ENCODE peak calls at places on chromosomes 11 and 22, in nine cellular contexts. One of them, this sample, is unnamed.

GRCh38 chr11:64933213-64933934 is 2.3 kb downstream of the GPHA2 start:
- DNase-seq in IMR-90: no peak
- DNase-seq in NCI-H345: no peak
- DNase-seq in fibroblast of lung: no peak
- DNase-seq in C1 segment of cervical spinal cord: no peak
- DNase-seq in SHP77: no peak
- DNase-seq in iris pigment epithelial cell: no peak
- DNase-seq in activated naive CD4-positive, alpha-beta T cell: no peak
- DNase-seq in PC-9: no peak
- DNase-seq in this sample: no peak

GRCh38 chr11:132106336-132106982 is 736.0 kb downstream of the NTM start:
- DNase-seq in fibroblast of lung: no peak
- DNase-seq in IMR-90: peak
- DNase-seq in SHP77: no peak
- DNase-seq in iris pigment epithelial cell: no peak
- DNase-seq in PC-9: no peak
- DNase-seq in NCI-H345: no peak
- DNase-seq in activated naive CD4-positive, alpha-beta T cell: no peak
- DNase-seq in C1 segment of cervical spinal cord: no peak
- DNase-seq in this sample: no peak

GRCh38 chr11:100927579-100927978 is 202.0 kb downstream of the PGR start:
- DNase-seq in PC-9: no peak
- DNase-seq in NCI-H345: no peak
- DNase-seq in C1 segment of cervical spinal cord: no peak
- DNase-seq in IMR-90: no peak
- DNase-seq in SHP77: no peak
- DNase-seq in iris pigment epithelial cell: no peak
- DNase-seq in activated naive CD4-positive, alpha-beta T cell: no peak
- DNase-seq in fibroblast of lung: no peak
- DNase-seq in this sample: no peak

GRCh38 chr11:77771135-77771534 is 49.4 kb downstream of the RSF1 start:
- DNase-seq in PC-9: no peak
- DNase-seq in NCI-H345: no peak
- DNase-seq in fibroblast of lung: no peak
- DNase-seq in activated naive CD4-positive, alpha-beta T cell: no peak
- DNase-seq in iris pigment epithelial cell: no peak
- DNase-seq in IMR-90: no peak
- DNase-seq in SHP77: no peak
- DNase-seq in C1 segment of cervical spinal cord: no peak
- DNase-seq in this sample: no peak

GRCh38 chr11:100932474-100933100 is 197.0 kb downstream of the PGR start:
- DNase-seq in SHP77: peak
- DNase-seq in PC-9: no peak
- DNase-seq in C1 segment of cervical spinal cord: no peak
- DNase-seq in activated naive CD4-positive, alpha-beta T cell: no peak
- DNase-seq in iris pigment epithelial cell: peak
- DNase-seq in fibroblast of lung: peak
- DNase-seq in IMR-90: peak
- DNase-seq in NCI-H345: peak
- DNase-seq in this sample: no peak

GRCh38 chr11:78313181-78313788 is 104.3 kb downstream of the GAB2 start:
- DNase-seq in IMR-90: peak
- DNase-seq in NCI-H345: no peak
- DNase-seq in PC-9: peak
- DNase-seq in fibroblast of lung: peak
- DNase-seq in activated naive CD4-positive, alpha-beta T cell: no peak
- DNase-seq in C1 segment of cervical spinal cord: peak
- DNase-seq in SHP77: peak
- DNase-seq in iris pigment epithelial cell: peak
- DNase-seq in this sample: no peak

GRCh38 chr11:63845911-63846310 is 7.0 kb downstream of the MARK2 start:
- DNase-seq in SHP77: no peak
- DNase-seq in fibroblast of lung: no peak
- DNase-seq in C1 segment of cervical spinal cord: no peak
- DNase-seq in NCI-H345: no peak
- DNase-seq in IMR-90: no peak
- DNase-seq in PC-9: no peak
- DNase-seq in iris pigment epithelial cell: no peak
- DNase-seq in activated naive CD4-positive, alpha-beta T cell: no peak
- DNase-seq in this sample: no peak

GRCh38 chr11:24574461-24574860 is 77.6 kb downstream of the LUZP2 start:
- DNase-seq in activated naive CD4-positive, alpha-beta T cell: no peak
- DNase-seq in PC-9: no peak
- DNase-seq in fibroblast of lung: peak
- DNase-seq in C1 segment of cervical spinal cord: no peak
- DNase-seq in SHP77: no peak
- DNase-seq in NCI-H345: no peak
- DNase-seq in iris pigment epithelial cell: peak
- DNase-seq in IMR-90: peak
- DNase-seq in this sample: no peak

GRCh38 chr11:12778506-12778905 is 104.3 kb downstream of the TEAD1 start:
- DNase-seq in PC-9: no peak
- DNase-seq in fibroblast of lung: no peak
- DNase-seq in SHP77: no peak
- DNase-seq in C1 segment of cervical spinal cord: no peak
- DNase-seq in IMR-90: no peak
- DNase-seq in NCI-H345: no peak
- DNase-seq in iris pigment epithelial cell: no peak
- DNase-seq in activated naive CD4-positive, alpha-beta T cell: no peak
- DNase-seq in this sample: no peak

GRCh38 chr11:61347916-61348461 is 13.7 kb downstream of the CYB561A3 start:
- DNase-seq in iris pigment epithelial cell: peak
- DNase-seq in IMR-90: no peak
- DNase-seq in activated naive CD4-positive, alpha-beta T cell: no peak
- DNase-seq in SHP77: no peak
- DNase-seq in C1 segment of cervical spinal cord: no peak
- DNase-seq in PC-9: no peak
- DNase-seq in fibroblast of lung: peak
- DNase-seq in NCI-H345: no peak
- DNase-seq in this sample: no peak

GRCh38 chr11:6655020-6655789 is 404 bp downstream of the DCHS1 start:
- DNase-seq in NCI-H345: peak
- DNase-seq in fibroblast of lung: no peak
- DNase-seq in SHP77: no peak
- DNase-seq in iris pigment epithelial cell: no peak
- DNase-seq in C1 segment of cervical spinal cord: peak
- DNase-seq in activated naive CD4-positive, alpha-beta T cell: no peak
- DNase-seq in PC-9: no peak
- DNase-seq in IMR-90: no peak
- DNase-seq in this sample: no peak

GRCh38 chr22:38513063-38513462 is 7.0 kb upstream of the DDX17 start:
- DNase-seq in PC-9: peak
- DNase-seq in SHP77: peak
- DNase-seq in activated naive CD4-positive, alpha-beta T cell: no peak
- DNase-seq in iris pigment epithelial cell: no peak
- DNase-seq in IMR-90: no peak
- DNase-seq in fibroblast of lung: no peak
- DNase-seq in NCI-H345: peak
- DNase-seq in C1 segment of cervical spinal cord: no peak
- DNase-seq in this sample: peak

GRCh38 chr11:20042717-20043392 is 117.4 kb downstream of the DBX1 start:
- DNase-seq in IMR-90: no peak
- DNase-seq in SHP77: no peak
- DNase-seq in fibroblast of lung: no peak
- DNase-seq in iris pigment epithelial cell: no peak
- DNase-seq in NCI-H345: no peak
- DNase-seq in C1 segment of cervical spinal cord: no peak
- DNase-seq in PC-9: no peak
- DNase-seq in activated naive CD4-positive, alpha-beta T cell: no peak
- DNase-seq in this sample: no peak

GRCh38 chr22:46149493-46149997 is 781 bp upstream of the PPARA start:
- DNase-seq in IMR-90: no peak
- DNase-seq in PC-9: peak
- DNase-seq in NCI-H345: peak
- DNase-seq in SHP77: peak
- DNase-seq in activated naive CD4-positive, alpha-beta T cell: no peak
- DNase-seq in iris pigment epithelial cell: peak
- DNase-seq in fibroblast of lung: no peak
- DNase-seq in C1 segment of cervical spinal cord: peak
- DNase-seq in this sample: no peak

GRCh38 chr11:1121343-1122331 is 36.1 kb upstream of the MUC5AC start:
- DNase-seq in activated naive CD4-positive, alpha-beta T cell: no peak
- DNase-seq in NCI-H345: no peak
- DNase-seq in C1 segment of cervical spinal cord: no peak
- DNase-seq in IMR-90: peak
- DNase-seq in fibroblast of lung: no peak
- DNase-seq in iris pigment epithelial cell: no peak
- DNase-seq in SHP77: no peak
- DNase-seq in PC-9: peak
- DNase-seq in this sample: no peak

GRCh38 chr22:21599053-21599893 is 30.5 kb downstream of the YDJC start:
- DNase-seq in iris pigment epithelial cell: no peak
- DNase-seq in PC-9: no peak
- DNase-seq in SHP77: no peak
- DNase-seq in NCI-H345: no peak
- DNase-seq in C1 segment of cervical spinal cord: no peak
- DNase-seq in fibroblast of lung: no peak
- DNase-seq in activated naive CD4-positive, alpha-beta T cell: no peak
- DNase-seq in IMR-90: no peak
- DNase-seq in this sample: no peak

GRCh38 chr11:61369372-61370348 is 7.5 kb downstream of the TMEM138 start:
- DNase-seq in fibroblast of lung: peak
- DNase-seq in iris pigment epithelial cell: peak
- DNase-seq in PC-9: no peak
- DNase-seq in IMR-90: peak
- DNase-seq in activated naive CD4-positive, alpha-beta T cell: no peak
- DNase-seq in C1 segment of cervical spinal cord: peak
- DNase-seq in SHP77: no peak
- DNase-seq in NCI-H345: no peak
- DNase-seq in this sample: no peak

GRCh38 chr11:134780486-134781155 is 368.6 kb upstream of the B3GAT1 start:
- DNase-seq in C1 segment of cervical spinal cord: no peak
- DNase-seq in fibroblast of lung: no peak
- DNase-seq in SHP77: no peak
- DNase-seq in PC-9: no peak
- DNase-seq in iris pigment epithelial cell: no peak
- DNase-seq in NCI-H345: no peak
- DNase-seq in IMR-90: no peak
- DNase-seq in activated naive CD4-positive, alpha-beta T cell: no peak
- DNase-seq in this sample: no peak

GRCh38 chr11:61691378-61692156 is 11.4 kb downstream of the DAGLA start:
- DNase-seq in iris pigment epithelial cell: no peak
- DNase-seq in activated naive CD4-positive, alpha-beta T cell: no peak
- DNase-seq in fibroblast of lung: no peak
- DNase-seq in IMR-90: no peak
- DNase-seq in SHP77: peak
- DNase-seq in PC-9: no peak
- DNase-seq in NCI-H345: peak
- DNase-seq in C1 segment of cervical spinal cord: no peak
- DNase-seq in this sample: no peak

GRCh38 chr11:112453601-112454577 is 193.2 kb upstream of the PLET1 start:
- DNase-seq in fibroblast of lung: peak
- DNase-seq in iris pigment epithelial cell: peak
- DNase-seq in PC-9: peak
- DNase-seq in SHP77: peak
- DNase-seq in C1 segment of cervical spinal cord: no peak
- DNase-seq in activated naive CD4-positive, alpha-beta T cell: peak
- DNase-seq in IMR-90: peak
- DNase-seq in NCI-H345: peak
- DNase-seq in this sample: peak

GRCh38 chr11:77750757-77751156 is 69.8 kb downstream of the RSF1 start:
- DNase-seq in SHP77: no peak
- DNase-seq in PC-9: no peak
- DNase-seq in NCI-H345: no peak
- DNase-seq in activated naive CD4-positive, alpha-beta T cell: no peak
- DNase-seq in C1 segment of cervical spinal cord: no peak
- DNase-seq in iris pigment epithelial cell: no peak
- DNase-seq in fibroblast of lung: no peak
- DNase-seq in IMR-90: no peak
- DNase-seq in this sample: no peak

GRCh38 chr22:30305519-30305905 is 16.2 kb upstream of the CASTOR1 start:
- DNase-seq in fibroblast of lung: no peak
- DNase-seq in activated naive CD4-positive, alpha-beta T cell: no peak
- DNase-seq in iris pigment epithelial cell: peak
- DNase-seq in NCI-H345: no peak
- DNase-seq in C1 segment of cervical spinal cord: peak
- DNase-seq in IMR-90: no peak
- DNase-seq in PC-9: no peak
- DNase-seq in SHP77: no peak
- DNase-seq in this sample: no peak